ENCODE peak calls at places on chromosomes 1 and 21, in nine cellular contexts. Q, P, C, B, D, L, F, O and A are unnamed samples.

GRCh38 chr21:27380303-27380702 is 413.4 kb upstream of the ADAMTS5 start:
- DNase-seq in C (no peak), D (no peak), B (no peak), O (no peak), Q (no peak), P (no peak), F (no peak), L (no peak), A (no peak)

GRCh38 chr21:30463713-30464112 is 16.5 kb downstream of the KRTAP19-1 start:
- DNase-seq in D (no peak), P (no peak), F (no peak), Q (no peak), B (no peak), L (no peak), C (no peak), O (no peak), A (no peak)

GRCh38 chr1:154550070-154550469 is 8.4 kb downstream of the UBE2Q1 start:
- DNase-seq in L (no peak), C (no peak), P (no peak), Q (no peak), O (no peak), D (no peak), F (no peak), B (no peak), A (no peak)

GRCh38 chr21:28419110-28419509 is 573.6 kb downstream of the LTN1 start:
- DNase-seq in Q (no peak), B (no peak), P (no peak), C (no peak), D (no peak), O (no peak), L (no peak), F (no peak), A (no peak)

GRCh38 chr1:92446546-92446945 is 40.2 kb downstream of the GFI1 start:
- DNase-seq in Q (no peak), P (no peak), F (no peak), B (no peak), O (no peak), D (no peak), L (no peak), C (no peak), A (no peak)

GRCh38 chr1:170200665-170201397 is 55.1 kb downstream of the NTMT2 start:
- DNase-seq in Q (no peak), D (no peak), O (no peak), B (no peak), C (no peak), L (no peak), P (no peak), F (no peak), A (no peak)

GRCh38 chr1:229432116-229432461 is 1.8 kb downstream of the ACTA1 start:
- DNase-seq in F (no peak), L (no peak), C (no peak), D (no peak), P (no peak), B (no peak), Q (no peak), O (no peak), A (no peak)

GRCh38 chr21:41564871-41565281 is 56.9 kb upstream of the TMPRSS2 start:
- DNase-seq in F (no peak), Q (peak), B (no peak), C (no peak), L (no peak), O (no peak), P (no peak), D (peak), A (peak)

GRCh38 chr1:40634901-40635655 is 30.4 kb downstream of the RIMS3 start:
- DNase-seq in C (no peak), D (no peak), Q (no peak), B (no peak), F (no peak), P (no peak), O (no peak), L (no peak), A (no peak)

GRCh38 chr1:216144661-216145450 is 278.4 kb downstream of the USH2A start:
- DNase-seq in D (no peak), Q (no peak), P (no peak), F (no peak), L (no peak), B (no peak), C (no peak), O (no peak), A (no peak)

GRCh38 chr1:153801786-153802697 is 26.8 kb downstream of the SLC27A3 start:
- DNase-seq in P (no peak), O (no peak), L (no peak), B (no peak), C (no peak), F (no peak), D (no peak), Q (no peak), A (no peak)

GRCh38 chr1:44293761-44294315 is 61.2 kb downstream of the ERI3 start:
- DNase-seq in O (no peak), D (no peak), F (no peak), L (no peak), C (no peak), B (no peak), P (no peak), Q (peak), A (no peak)

GRCh38 chr1:30879940-30880339 is 28.6 kb downstream of the SDC3 start:
- DNase-seq in P (no peak), Q (no peak), D (no peak), C (no peak), O (no peak), F (no peak), L (no peak), B (no peak), A (no peak)

GRCh38 chr1:108531429-108531828 is 28.5 kb upstream of the EEIG2 start:
- DNase-seq in D (no peak), F (no peak), L (no peak), P (no peak), C (no peak), Q (no peak), O (no peak), B (no peak), A (no peak)

GRCh38 chr1:159071970-159072582 is 4.5 kb downstream of the AIM2 start:
- DNase-seq in Q (no peak), P (peak), O (no peak), C (no peak), L (no peak), F (no peak), D (no peak), B (no peak), A (no peak)

GRCh38 chr1:205258313-205259176 is 30.8 kb downstream of the TMCC2 start:
- DNase-seq in C (no peak), B (no peak), F (no peak), D (no peak), O (no peak), Q (no peak), P (no peak), L (peak), A (peak)

GRCh38 chr1:145837658-145838057 is 7.8 kb upstream of the NUDT17 start:
- DNase-seq in P (no peak), B (no peak), O (no peak), C (no peak), L (no peak), F (no peak), Q (no peak), D (no peak), A (no peak)

GRCh38 chr1:10815863-10816195 is 19.4 kb upstream of the CASZ1 start:
- DNase-seq in B (no peak), L (no peak), F (no peak), O (no peak), D (no peak), Q (peak), C (no peak), P (no peak), A (no peak)

GRCh38 chr1:16618719-16619118 is 5.4 kb upstream of the NBPF1 start:
- DNase-seq in D (peak), L (peak), O (no peak), F (no peak), Q (peak), C (peak), P (no peak), B (no peak), A (peak)

GRCh38 chr1:224212618-224213037 is 29.6 kb downstream of the DEGS1 start:
- DNase-seq in Q (no peak), F (no peak), L (no peak), O (no peak), C (no peak), P (no peak), B (no peak), D (no peak), A (no peak)

GRCh38 chr1:3546048-3546384 is 65.3 kb downstream of the MEGF6 start:
- DNase-seq in F (no peak), D (no peak), C (no peak), L (no peak), P (no peak), Q (no peak), B (no peak), O (no peak), A (no peak)

GRCh38 chr1:982765-983436 is 1.0 kb upstream of the PERM1 start:
- DNase-seq in D (no peak), B (no peak), P (no peak), F (no peak), Q (peak), L (no peak), O (no peak), C (no peak), A (no peak)

GRCh38 chr1:205440121-205440475 is 15.7 kb downstream of the BLACAT1 start:
- DNase-seq in D (no peak), L (no peak), F (no peak), Q (no peak), C (no peak), P (no peak), B (no peak), O (no peak), A (no peak)

GRCh38 chr21:15894596-15894995 is 164.8 kb downstream of the USP25 start:
- DNase-seq in Q (no peak), O (no peak), D (no peak), B (no peak), P (no peak), C (no peak), L (no peak), F (no peak), A (no peak)

GRCh38 chr1:58165073-58165472 is 381.5 kb downstream of the OMA1 start:
- DNase-seq in F (no peak), D (no peak), P (no peak), L (no peak), B (no peak), Q (no peak), C (no peak), O (no peak), A (no peak)

GRCh38 chr1:85933901-85934300 is 222.7 kb downstream of the COL24A1 start:
- DNase-seq in P (peak), L (no peak), C (no peak), D (no peak), O (no peak), B (no peak), Q (no peak), F (no peak), A (no peak)

GRCh38 chr1:43621861-43622260 is 28.1 kb upstream of the KDM4A start:
- DNase-seq in D (no peak), F (no peak), O (no peak), B (no peak), Q (peak), L (no peak), P (no peak), C (no peak), A (no peak)

GRCh38 chr1:91771717-91772116 is 114.2 kb downstream of the TGFBR3 start:
- DNase-seq in B (no peak), O (no peak), L (no peak), C (no peak), P (no peak), D (no peak), Q (no peak), F (no peak), A (no peak)

GRCh38 chr1:55197106-55197505 is 18.1 kb downstream of the USP24 start:
- DNase-seq in D (no peak), F (no peak), B (no peak), P (no peak), O (no peak), L (no peak), C (no peak), Q (no peak), A (no peak)

GRCh38 chr21:45266518-45267389 is 20.9 kb downstream of the POFUT2 start:
- DNase-seq in B (no peak), D (peak), O (no peak), C (peak), L (no peak), P (no peak), F (peak), Q (no peak), A (peak)

GRCh38 chr1:33866286-33866685 is 2.4 kb downstream of the HMGB4 start:
- DNase-seq in O (no peak), B (no peak), P (peak), F (no peak), D (no peak), C (no peak), L (no peak), Q (no peak), A (no peak)

GRCh38 chr1:1088801-1089680 is 14.9 kb upstream of the RNF223 start:
- DNase-seq in C (no peak), O (no peak), L (no peak), P (no peak), B (no peak), F (no peak), D (no peak), Q (no peak), A (no peak)

GRCh38 chr1:205072881-205073280 is 11.4 kb downstream of the TMEM81 start:
- DNase-seq in O (no peak), L (no peak), Q (no peak), B (no peak), C (no peak), F (no peak), P (no peak), D (no peak), A (no peak)

GRCh38 chr1:202126426-202126825 is 3.7 kb downstream of the GPR37L1 start:
- DNase-seq in F (no peak), L (peak), D (no peak), Q (no peak), C (no peak), P (no peak), O (no peak), B (no peak), A (no peak)